ENCODE peak calls at places on chromosomes 12 and 14, in ten cellular contexts. P is T-helper 2 cell; O is CD4-positive, alpha-beta T cell; U is islet precursor cell; E is chondrocyte; L is HCEC 1CT; G is GM03348; V is KG1; N is endothelial cell; D is DMS53. J is an unnamed sample.

GRCh38 chr12:107126688-107127481 is 33.5 kb upstream of the CRY1 start:
- DNase-seq in P (no peak), G (peak; percentile 33), O (no peak), D (peak; percentile 24), L (no peak), U (no peak), N (no peak), V (peak; percentile 2), E (no peak), J (no peak)

GRCh38 chr12:77648716-77649115 is 182.0 kb upstream of the NAV3 start:
- DNase-seq in G (peak; percentile 21), V (no peak), U (no peak), L (no peak), P (no peak), E (no peak), D (no peak), O (no peak), N (no peak), J (no peak)

GRCh38 chr14:24789277-24789832 is 155.4 kb upstream of the GZMB start:
- DNase-seq in D (no peak), V (no peak), L (no peak), P (no peak), G (no peak), U (no peak), E (no peak), N (no peak), O (no peak), J (no peak)

GRCh38 chr12:114274131-114274530 is 131.8 kb downstream of the TBX5 start:
- DNase-seq in V (no peak), U (no peak), E (no peak), D (no peak), O (no peak), L (no peak), N (no peak), G (no peak), P (no peak), J (no peak)

GRCh38 chr14:34874386-34875030 is 652 bp downstream of the BAZ1A start:
- DNase-seq in O (peak; percentile 44), V (peak; percentile 69), E (no peak), D (peak; percentile 71), G (peak; percentile 75), U (peak; percentile 67), N (peak; percentile 64), P (no peak), L (peak; percentile 57), J (peak; percentile 23)

GRCh38 chr12:52139579-52140062 is 52.2 kb downstream of the KRT80 start:
- DNase-seq in P (no peak), L (no peak), D (peak; percentile 88), O (no peak), U (peak; percentile 86), G (peak; percentile 54), E (no peak), N (peak; percentile 53), V (no peak), J (no peak)

GRCh38 chr14:69002069-69002468 is 23.0 kb upstream of the ACTN1 start:
- DNase-seq in D (peak; percentile 31), O (no peak), P (no peak), L (peak; percentile 25), N (peak; percentile 8), U (peak; percentile 91), E (no peak), G (no peak), V (no peak), J (no peak)

GRCh38 chr12:104219908-104220404 is 4.4 kb downstream of the TXNRD1 start:
- DNase-seq in E (no peak), U (peak; percentile 92), D (peak; percentile 98), P (peak; percentile 6), G (peak; percentile 53), L (peak; percentile 79), V (no peak), N (no peak), O (peak; percentile 32), J (peak; percentile 57)

GRCh38 chr12:12334710-12335040 is 15.4 kb downstream of the MANSC1 start:
- DNase-seq in V (no peak), O (no peak), U (no peak), G (no peak), P (no peak), E (no peak), L (no peak), N (no peak), D (peak; percentile 80), J (no peak)

GRCh38 chr12:89236237-89236636 is 116.1 kb downstream of the DUSP6 start:
- DNase-seq in E (no peak), D (peak; percentile 68), U (no peak), V (no peak), N (no peak), G (peak; percentile 4), L (peak; percentile 73), O (no peak), P (no peak), J (no peak)

GRCh38 chr12:32705783-32706182 is 26.7 kb downstream of the DNM1L start:
- DNase-seq in P (no peak), N (no peak), U (no peak), D (no peak), G (no peak), O (no peak), E (no peak), L (no peak), V (no peak), J (no peak)

GRCh38 chr12:107567871-107568619 is 117.6 kb upstream of the PWP1 start:
- DNase-seq in E (no peak), D (no peak), P (no peak), O (no peak), V (no peak), U (no peak), G (no peak), N (no peak), L (no peak), J (no peak)

GRCh38 chr12:123388218-123388947 is 4.5 kb downstream of the KMT5A start:
- DNase-seq in L (peak; percentile 71), D (peak; percentile 84), U (peak; percentile 93), N (peak; percentile 77), V (no peak), P (peak; percentile 73), O (peak; percentile 60), G (peak; percentile 96), E (no peak), J (peak; percentile 29)

GRCh38 chr12:56120158-56120846 is 2.2 kb downstream of the ZC3H10 start:
- DNase-seq in O (no peak), E (no peak), G (no peak), L (no peak), D (no peak), V (no peak), P (no peak), U (peak; percentile 77), N (no peak), J (no peak)

GRCh38 chr12:124625867-124626675 is 58.7 kb upstream of the NCOR2 start:
- DNase-seq in L (peak; percentile 56), U (peak; percentile 96), D (no peak), O (no peak), P (no peak), E (no peak), N (peak; percentile 21), G (peak; percentile 93), V (no peak), J (no peak)

GRCh38 chr12:32686340-32686739 is 7.2 kb downstream of the DNM1L start:
- DNase-seq in U (no peak), G (no peak), L (no peak), P (no peak), N (no peak), E (no peak), O (no peak), V (no peak), D (no peak), J (no peak)

GRCh38 chr14:69917287-69917686 is 38.1 kb downstream of the SMOC1 start:
- DNase-seq in L (peak; percentile 41), P (no peak), V (no peak), N (no peak), G (no peak), E (no peak), D (peak; percentile 53), O (no peak), U (no peak), J (no peak)

GRCh38 chr14:101721951-101722661 is 39.4 kb upstream of the PPP2R5C start:
- DNase-seq in G (no peak), P (peak; percentile 94), E (no peak), L (no peak), O (peak; percentile 75), N (no peak), D (no peak), U (peak; percentile 90), V (peak; percentile 31), J (peak; percentile 53)

GRCh38 chr14:51368721-51369163 is 128.7 kb downstream of the TMX1 start:
- DNase-seq in E (no peak), O (no peak), N (no peak), V (no peak), D (no peak), U (no peak), G (peak; percentile 88), L (peak; percentile 91), P (no peak), J (no peak)

GRCh38 chr12:132549059-132549458 is 59.1 kb downstream of the FBRSL1 start:
- DNase-seq in G (no peak), P (no peak), L (no peak), O (no peak), V (no peak), D (no peak), E (no peak), U (no peak), N (no peak), J (no peak)

GRCh38 chr12:68591716-68592437 is 18.8 kb upstream of the RAP1B start:
- DNase-seq in U (no peak), L (no peak), E (no peak), V (no peak), G (no peak), O (peak; percentile 13), P (peak; percentile 66), D (peak; percentile 93), N (no peak), J (no peak)

GRCh38 chr12:6612247-6612646 is 5.1 kb upstream of the CHD4 start:
- DNase-seq in O (peak; percentile 20), U (no peak), V (no peak), D (peak; percentile 59), G (no peak), L (no peak), E (no peak), P (no peak), N (no peak), J (no peak)

GRCh38 chr14:52078721-52079120 is 9.9 kb upstream of the NID2 start:
- DNase-seq in U (no peak), D (no peak), P (no peak), L (no peak), E (no peak), G (no peak), N (no peak), O (no peak), V (no peak), J (no peak)

GRCh38 chr12:91988571-91988970 is 157.1 kb downstream of the BTG1 start:
- DNase-seq in L (no peak), E (no peak), O (no peak), D (no peak), V (no peak), P (no peak), G (no peak), N (no peak), U (no peak), J (no peak)

GRCh38 chr12:57250956-57251355 is at the start of gene STAC3:
- DNase-seq in V (no peak), G (no peak), O (no peak), E (peak; percentile 34), D (no peak), L (no peak), P (no peak), N (no peak), U (no peak), J (no peak)